ENCODE peak calls at places on chromosomes 16 and 17, in nine cellular contexts. One of them, this sample, is unnamed.

GRCh38 chr16:55035956-55036355 is 105.3 kb downstream of the IRX5 start:
- DNase-seq in pancreas: no peak
- DNase-seq in caudate nucleus: no peak
- DNase-seq in spleen: no peak
- DNase-seq in right atrium auricular region: no peak
- DNase-seq in heart left ventricle: no peak
- DNase-seq in thyroid gland: no peak
- DNase-seq in CD4-positive, alpha-beta memory T cell: no peak
- DNase-seq in psoas muscle: no peak
- DNase-seq in this sample: no peak

GRCh38 chr17:76276069-76276431 is 10.9 kb downstream of the UBALD2 start:
- DNase-seq in pancreas: no peak
- DNase-seq in caudate nucleus: no peak
- DNase-seq in spleen: peak
- DNase-seq in right atrium auricular region: no peak
- DNase-seq in heart left ventricle: no peak
- DNase-seq in thyroid gland: no peak
- DNase-seq in CD4-positive, alpha-beta memory T cell: no peak
- DNase-seq in psoas muscle: no peak
- DNase-seq in this sample: no peak

GRCh38 chr16:85072947-85073346 is 39.3 kb downstream of the CIBAR2 start:
- DNase-seq in pancreas: no peak
- DNase-seq in caudate nucleus: no peak
- DNase-seq in spleen: no peak
- DNase-seq in right atrium auricular region: peak
- DNase-seq in heart left ventricle: peak
- DNase-seq in thyroid gland: no peak
- DNase-seq in CD4-positive, alpha-beta memory T cell: no peak
- DNase-seq in psoas muscle: peak
- DNase-seq in this sample: no peak

GRCh38 chr17:49031965-49032928 is 35.1 kb downstream of the IGF2BP1 start:
- DNase-seq in pancreas: peak
- DNase-seq in caudate nucleus: no peak
- DNase-seq in spleen: no peak
- DNase-seq in right atrium auricular region: no peak
- DNase-seq in heart left ventricle: no peak
- DNase-seq in thyroid gland: peak
- DNase-seq in CD4-positive, alpha-beta memory T cell: peak
- DNase-seq in psoas muscle: no peak
- DNase-seq in this sample: peak

GRCh38 chr17:82873521-82873920 is 33.7 kb upstream of the ZNF750 start:
- DNase-seq in pancreas: no peak
- DNase-seq in caudate nucleus: no peak
- DNase-seq in spleen: no peak
- DNase-seq in right atrium auricular region: no peak
- DNase-seq in heart left ventricle: no peak
- DNase-seq in thyroid gland: no peak
- DNase-seq in CD4-positive, alpha-beta memory T cell: no peak
- DNase-seq in psoas muscle: peak
- DNase-seq in this sample: no peak

GRCh38 chr16:85820604-85821372 is 21.3 kb downstream of the COX4I1 start:
- DNase-seq in pancreas: no peak
- DNase-seq in caudate nucleus: no peak
- DNase-seq in spleen: no peak
- DNase-seq in right atrium auricular region: no peak
- DNase-seq in heart left ventricle: no peak
- DNase-seq in thyroid gland: no peak
- DNase-seq in CD4-positive, alpha-beta memory T cell: no peak
- DNase-seq in psoas muscle: no peak
- DNase-seq in this sample: no peak

GRCh38 chr16:54034684-54035083 is 251.9 kb downstream of the IRX3 start:
- DNase-seq in pancreas: no peak
- DNase-seq in caudate nucleus: no peak
- DNase-seq in spleen: no peak
- DNase-seq in right atrium auricular region: no peak
- DNase-seq in heart left ventricle: no peak
- DNase-seq in thyroid gland: no peak
- DNase-seq in CD4-positive, alpha-beta memory T cell: no peak
- DNase-seq in psoas muscle: no peak
- DNase-seq in this sample: no peak

GRCh38 chr17:40340880-40341807 is 23.4 kb downstream of the GJD3 start:
- DNase-seq in pancreas: peak
- DNase-seq in caudate nucleus: no peak
- DNase-seq in spleen: peak
- DNase-seq in right atrium auricular region: peak
- DNase-seq in heart left ventricle: peak
- DNase-seq in thyroid gland: peak
- DNase-seq in CD4-positive, alpha-beta memory T cell: peak
- DNase-seq in psoas muscle: peak
- DNase-seq in this sample: peak

GRCh38 chr17:21287703-21288449 is 3.4 kb downstream of the MAP2K3 start:
- DNase-seq in pancreas: peak
- DNase-seq in caudate nucleus: peak
- DNase-seq in spleen: peak
- DNase-seq in right atrium auricular region: peak
- DNase-seq in heart left ventricle: peak
- DNase-seq in thyroid gland: peak
- DNase-seq in CD4-positive, alpha-beta memory T cell: peak
- DNase-seq in psoas muscle: peak
- DNase-seq in this sample: peak

GRCh38 chr16:12092347-12092882 is 115.9 kb downstream of the SNX29 start:
- DNase-seq in pancreas: no peak
- DNase-seq in caudate nucleus: no peak
- DNase-seq in spleen: no peak
- DNase-seq in right atrium auricular region: no peak
- DNase-seq in heart left ventricle: no peak
- DNase-seq in thyroid gland: peak
- DNase-seq in CD4-positive, alpha-beta memory T cell: no peak
- DNase-seq in psoas muscle: no peak
- DNase-seq in this sample: no peak

GRCh38 chr16:19524866-19525723 is 1.4 kb downstream of the CCP110 start:
- DNase-seq in pancreas: no peak
- DNase-seq in caudate nucleus: no peak
- DNase-seq in spleen: no peak
- DNase-seq in right atrium auricular region: no peak
- DNase-seq in heart left ventricle: no peak
- DNase-seq in thyroid gland: no peak
- DNase-seq in CD4-positive, alpha-beta memory T cell: no peak
- DNase-seq in psoas muscle: no peak
- DNase-seq in this sample: no peak

GRCh38 chr16:5054876-5055865 is 10.6 kb downstream of the C16orf89 start:
- DNase-seq in pancreas: no peak
- DNase-seq in caudate nucleus: no peak
- DNase-seq in spleen: peak
- DNase-seq in right atrium auricular region: no peak
- DNase-seq in heart left ventricle: no peak
- DNase-seq in thyroid gland: no peak
- DNase-seq in CD4-positive, alpha-beta memory T cell: no peak
- DNase-seq in psoas muscle: no peak
- DNase-seq in this sample: no peak

GRCh38 chr17:76195281-76196096 is 44.8 kb downstream of the RNF157 start:
- DNase-seq in pancreas: no peak
- DNase-seq in caudate nucleus: no peak
- DNase-seq in spleen: no peak
- DNase-seq in right atrium auricular region: no peak
- DNase-seq in heart left ventricle: no peak
- DNase-seq in thyroid gland: no peak
- DNase-seq in CD4-positive, alpha-beta memory T cell: no peak
- DNase-seq in psoas muscle: no peak
- DNase-seq in this sample: no peak

GRCh38 chr16:49513040-49513439 is 139.4 kb downstream of the C16orf78 start:
- DNase-seq in pancreas: no peak
- DNase-seq in caudate nucleus: no peak
- DNase-seq in spleen: peak
- DNase-seq in right atrium auricular region: no peak
- DNase-seq in heart left ventricle: no peak
- DNase-seq in thyroid gland: no peak
- DNase-seq in CD4-positive, alpha-beta memory T cell: no peak
- DNase-seq in psoas muscle: peak
- DNase-seq in this sample: no peak

GRCh38 chr17:55969577-55969976 is 183.7 kb upstream of the ANKFN1 start:
- DNase-seq in pancreas: no peak
- DNase-seq in caudate nucleus: no peak
- DNase-seq in spleen: no peak
- DNase-seq in right atrium auricular region: no peak
- DNase-seq in heart left ventricle: no peak
- DNase-seq in thyroid gland: no peak
- DNase-seq in CD4-positive, alpha-beta memory T cell: no peak
- DNase-seq in psoas muscle: no peak
- DNase-seq in this sample: no peak

DNA sequence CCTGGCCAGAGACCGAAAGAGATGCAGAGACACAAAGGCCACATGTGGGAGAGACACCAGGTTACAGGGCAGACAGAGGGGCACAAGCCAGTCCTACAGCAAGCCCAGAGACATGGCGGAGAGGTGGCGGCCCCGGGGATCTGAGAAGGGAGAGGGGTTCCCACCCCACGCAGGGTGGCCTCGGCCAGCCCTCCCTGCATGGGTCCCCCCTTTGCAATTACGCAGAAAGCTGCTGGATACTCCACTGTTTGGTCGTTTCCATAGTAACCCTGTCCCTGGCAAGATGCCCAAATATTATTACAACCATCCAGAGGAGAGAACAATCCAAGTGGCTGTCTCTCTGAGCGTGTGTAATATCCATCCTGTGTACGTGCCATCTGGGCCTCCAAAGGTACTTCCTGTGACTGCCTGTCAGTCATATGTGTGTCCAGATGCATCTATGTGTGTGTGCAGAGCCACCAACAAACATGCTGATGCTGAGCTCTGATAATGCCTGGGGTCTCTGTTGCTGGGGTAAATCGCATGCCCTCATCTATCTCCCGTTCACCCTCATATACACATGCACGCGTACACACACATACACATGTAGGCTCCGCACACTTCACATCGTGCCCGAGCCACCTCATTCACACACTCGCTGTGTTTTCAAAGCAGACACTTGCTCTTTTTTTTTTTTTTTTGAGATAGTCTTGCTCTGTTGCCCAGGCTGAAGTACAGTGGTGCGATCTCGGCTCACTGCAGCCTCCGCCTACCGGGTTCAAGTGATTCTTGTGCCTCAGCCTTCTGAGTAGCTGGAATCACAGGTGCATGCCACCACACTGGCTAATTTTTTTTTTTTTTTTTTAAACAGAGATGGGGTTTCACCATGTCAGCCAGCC is 5.5 kb downstream of the PCGF2 start:
- DNase-seq in pancreas: peak
- DNase-seq in caudate nucleus: no peak
- DNase-seq in spleen: peak
- DNase-seq in right atrium auricular region: peak
- DNase-seq in heart left ventricle: peak
- DNase-seq in thyroid gland: peak
- DNase-seq in CD4-positive, alpha-beta memory T cell: no peak
- DNase-seq in psoas muscle: peak
- DNase-seq in this sample: no peak
- H3K27ac ChIP-seq in pancreas: peak
- H3K27ac ChIP-seq in caudate nucleus: peak
- H3K27ac ChIP-seq in spleen: peak
- H3K27ac ChIP-seq in right atrium auricular region: peak
- H3K27ac ChIP-seq in heart left ventricle: peak
- H3K27ac ChIP-seq in thyroid gland: peak
- H3K27ac ChIP-seq in CD4-positive, alpha-beta memory T cell: no peak
- H3K27ac ChIP-seq in psoas muscle: peak
- H3K27ac ChIP-seq in this sample: peak

GRCh38 chr17:47200325-47200663 is 8.9 kb upstream of the MYL4 start:
- DNase-seq in pancreas: no peak
- DNase-seq in caudate nucleus: no peak
- DNase-seq in spleen: no peak
- DNase-seq in right atrium auricular region: no peak
- DNase-seq in heart left ventricle: no peak
- DNase-seq in thyroid gland: no peak
- DNase-seq in CD4-positive, alpha-beta memory T cell: no peak
- DNase-seq in psoas muscle: no peak
- DNase-seq in this sample: no peak
- H3K27ac ChIP-seq in pancreas: peak
- H3K27ac ChIP-seq in caudate nucleus: no peak
- H3K27ac ChIP-seq in spleen: peak
- H3K27ac ChIP-seq in right atrium auricular region: peak
- H3K27ac ChIP-seq in heart left ventricle: no peak
- H3K27ac ChIP-seq in thyroid gland: no peak
- H3K27ac ChIP-seq in CD4-positive, alpha-beta memory T cell: no peak
- H3K27ac ChIP-seq in psoas muscle: no peak
- H3K27ac ChIP-seq in this sample: no peak

DNA sequence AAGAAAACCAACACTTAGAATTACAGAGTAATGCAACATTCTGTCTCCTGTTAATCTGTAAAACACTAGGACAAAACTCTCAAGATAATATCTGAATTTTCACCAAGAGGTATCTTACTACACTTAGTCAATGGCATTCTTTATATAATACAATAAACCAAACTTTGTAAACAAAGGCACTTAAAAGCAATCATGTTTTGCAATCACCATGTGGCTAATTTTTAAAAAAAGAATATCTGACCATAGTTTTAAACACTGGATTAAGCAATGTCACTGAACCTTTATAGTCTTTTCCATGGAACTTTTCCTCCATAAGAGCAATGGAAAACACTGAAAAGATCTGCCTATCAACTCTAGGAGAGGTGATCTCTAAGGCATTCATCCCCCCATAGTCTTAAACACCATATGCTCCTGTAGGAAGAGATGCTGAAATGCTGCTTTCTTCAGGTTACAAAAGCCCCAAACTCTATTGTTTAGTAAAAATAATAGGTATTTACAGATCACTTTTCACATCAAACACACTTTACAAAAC is 144.2 kb upstream of the CORO6 start:
- DNase-seq in pancreas: no peak
- DNase-seq in caudate nucleus: no peak
- DNase-seq in spleen: no peak
- DNase-seq in right atrium auricular region: no peak
- DNase-seq in heart left ventricle: no peak
- DNase-seq in thyroid gland: no peak
- DNase-seq in CD4-positive, alpha-beta memory T cell: no peak
- DNase-seq in psoas muscle: no peak
- DNase-seq in this sample: no peak
- H3K27ac ChIP-seq in pancreas: no peak
- H3K27ac ChIP-seq in caudate nucleus: no peak
- H3K27ac ChIP-seq in spleen: no peak
- H3K27ac ChIP-seq in right atrium auricular region: no peak
- H3K27ac ChIP-seq in heart left ventricle: no peak
- H3K27ac ChIP-seq in thyroid gland: no peak
- H3K27ac ChIP-seq in CD4-positive, alpha-beta memory T cell: no peak
- H3K27ac ChIP-seq in psoas muscle: peak
- H3K27ac ChIP-seq in this sample: no peak

GRCh38 chr17:9473716-9474115 is 101.9 kb downstream of the STX8 start:
- DNase-seq in pancreas: no peak
- DNase-seq in caudate nucleus: no peak
- DNase-seq in spleen: no peak
- DNase-seq in right atrium auricular region: no peak
- DNase-seq in heart left ventricle: no peak
- DNase-seq in thyroid gland: no peak
- DNase-seq in CD4-positive, alpha-beta memory T cell: no peak
- DNase-seq in psoas muscle: no peak
- DNase-seq in this sample: no peak

GRCh38 chr17:9484789-9485188 is 90.8 kb downstream of the STX8 start:
- DNase-seq in pancreas: no peak
- DNase-seq in caudate nucleus: no peak
- DNase-seq in spleen: no peak
- DNase-seq in right atrium auricular region: no peak
- DNase-seq in heart left ventricle: no peak
- DNase-seq in thyroid gland: no peak
- DNase-seq in CD4-positive, alpha-beta memory T cell: no peak
- DNase-seq in psoas muscle: no peak
- DNase-seq in this sample: no peak

GRCh38 chr17:9475259-9475658 is 100.4 kb downstream of the STX8 start:
- DNase-seq in pancreas: no peak
- DNase-seq in caudate nucleus: peak
- DNase-seq in spleen: no peak
- DNase-seq in right atrium auricular region: no peak
- DNase-seq in heart left ventricle: no peak
- DNase-seq in thyroid gland: no peak
- DNase-seq in CD4-positive, alpha-beta memory T cell: no peak
- DNase-seq in psoas muscle: no peak
- DNase-seq in this sample: no peak

GRCh38 chr17:9478889-9479288 is 96.7 kb downstream of the STX8 start:
- DNase-seq in pancreas: no peak
- DNase-seq in caudate nucleus: no peak
- DNase-seq in spleen: no peak
- DNase-seq in right atrium auricular region: no peak
- DNase-seq in heart left ventricle: no peak
- DNase-seq in thyroid gland: no peak
- DNase-seq in CD4-positive, alpha-beta memory T cell: no peak
- DNase-seq in psoas muscle: no peak
- DNase-seq in this sample: no peak
- H3K27ac ChIP-seq in pancreas: no peak
- H3K27ac ChIP-seq in caudate nucleus: no peak
- H3K27ac ChIP-seq in spleen: no peak
- H3K27ac ChIP-seq in right atrium auricular region: no peak
- H3K27ac ChIP-seq in heart left ventricle: no peak
- H3K27ac ChIP-seq in thyroid gland: no peak
- H3K27ac ChIP-seq in CD4-positive, alpha-beta memory T cell: no peak
- H3K27ac ChIP-seq in psoas muscle: no peak
- H3K27ac ChIP-seq in this sample: no peak

This sample was measured in prostate gland.